ENCODE peak calls at places on chromosome 3, in ten cellular contexts. U is HFF-Myc, K is cardiac fibroblast, G is AG09319, Q is progenitor cell of endocrine pancreas, R is PC-9, B is astrocyte of the cerebellum, F is right lobe of liver, O is fibroblast of mammary gland, V is OCI-LY7. J is an unnamed sample.

GRCh38 chr3:94234177-94234788 is 171.4 kb downstream of the NSUN3 start:
- DNase-seq in U (peak), K (peak), G (no peak), Q (no peak), R (no peak), B (peak), F (no peak), O (peak), V (peak), J (peak)

GRCh38 chr3:99817047-99817436 is 620 bp upstream of the CMSS1 start:
- DNase-seq in U (no peak), K (no peak), G (no peak), Q (no peak), R (peak), B (no peak), F (no peak), O (no peak), V (no peak), J (no peak)

GRCh38 chr3:34382859-34383258 is 584.4 kb downstream of the PDCD6IP start:
- DNase-seq in U (no peak), K (no peak), G (no peak), Q (no peak), R (no peak), B (no peak), F (no peak), O (no peak), V (no peak), J (no peak)

GRCh38 chr3:173584834-173585831 is 187.6 kb downstream of the NLGN1 start:
- DNase-seq in U (peak), K (peak), G (peak), Q (peak), R (peak), B (peak), F (peak), O (peak), V (no peak), J (no peak)

GRCh38 chr3:14460342-14461005 is 58.1 kb downstream of the SLC6A6 start:
- DNase-seq in U (peak), K (peak), G (peak), Q (no peak), R (peak), B (peak), F (no peak), O (peak), V (no peak), J (peak)

GRCh38 chr3:192284443-192285072 is 442.8 kb downstream of the FGF12 start:
- DNase-seq in U (no peak), K (peak), G (no peak), Q (no peak), R (no peak), B (no peak), F (no peak), O (no peak), V (no peak), J (no peak)

GRCh38 chr3:172982731-172983364 is 158.2 kb downstream of the SPATA16 start:
- DNase-seq in U (no peak), K (peak), G (no peak), Q (no peak), R (no peak), B (no peak), F (no peak), O (no peak), V (no peak), J (no peak)

GRCh38 chr3:195906865-195907729 is 1.3 kb downstream of the TNK2 start:
- DNase-seq in U (no peak), K (no peak), G (no peak), Q (no peak), R (peak), B (no peak), F (peak), O (no peak), V (peak), J (no peak)

GRCh38 chr3:30443756-30444673 is 162.4 kb upstream of the TGFBR2 start:
- DNase-seq in U (no peak), K (peak), G (no peak), Q (no peak), R (no peak), B (no peak), F (no peak), O (peak), V (no peak), J (no peak)

GRCh38 chr3:16842710-16843270 is 42.0 kb upstream of the PLCL2 start:
- DNase-seq in U (no peak), K (no peak), G (no peak), Q (no peak), R (no peak), B (no peak), F (no peak), O (no peak), V (peak), J (no peak)

GRCh38 chr3:28502555-28502954 is 153.9 kb upstream of the AZI2 start:
- DNase-seq in U (no peak), K (no peak), G (no peak), Q (no peak), R (no peak), B (no peak), F (no peak), O (peak), V (no peak), J (no peak)

GRCh38 chr3:42120866-42121265 is 29.7 kb downstream of the TRAK1 start:
- DNase-seq in U (no peak), K (peak), G (no peak), Q (no peak), R (peak), B (no peak), F (no peak), O (no peak), V (no peak), J (no peak)

GRCh38 chr3:169850618-169851017 is 19.1 kb downstream of the LRRC31 start:
- DNase-seq in U (no peak), K (no peak), G (no peak), Q (no peak), R (no peak), B (no peak), F (no peak), O (no peak), V (no peak), J (no peak)

GRCh38 chr3:169848741-169849140 is 21.0 kb downstream of the LRRC31 start:
- DNase-seq in U (no peak), K (no peak), G (no peak), Q (no peak), R (no peak), B (no peak), F (no peak), O (no peak), V (no peak), J (no peak)

GRCh38 chr3:169846458-169847193 is 23.1 kb downstream of the LRRC31 start:
- DNase-seq in U (peak), K (peak), G (no peak), Q (no peak), R (peak), B (peak), F (no peak), O (peak), V (no peak), J (no peak)

DNA sequence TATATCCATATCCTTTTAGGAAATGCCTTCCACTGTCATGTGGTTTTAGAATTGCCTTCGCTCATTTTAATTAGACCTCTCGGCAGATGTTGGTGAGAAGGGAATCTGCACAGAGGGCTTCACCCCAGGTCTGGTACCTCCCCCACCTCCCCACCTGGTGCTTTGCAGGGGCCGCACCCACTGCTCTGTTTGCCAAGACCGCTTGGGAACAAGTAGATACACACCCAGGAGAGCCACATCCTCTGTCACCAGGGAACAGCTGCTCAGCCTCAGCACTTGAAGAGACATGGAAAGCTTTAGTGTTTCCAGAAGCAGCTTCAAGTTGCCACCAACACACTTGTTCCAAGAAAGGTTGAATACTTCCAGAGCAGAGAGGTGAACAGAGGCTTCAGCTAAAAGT is 21.8 kb downstream of the LRRC31 start:
- DNase-seq in U (no peak), K (no peak), G (no peak), Q (no peak), R (no peak), B (no peak), F (no peak), O (no peak), V (no peak), J (no peak)
- TF ChIP-seq CTCF in U (no peak), K (no peak), G (no peak), Q (no peak), R (no peak), B (no peak), F (no peak), O (no peak), V (no peak), J (no peak)

GRCh38 chr3:8421267-8421666 is 80.4 kb upstream of the LMCD1 start:
- DNase-seq in U (no peak), K (no peak), G (no peak), Q (no peak), R (no peak), B (no peak), F (no peak), O (no peak), V (peak), J (no peak)
- TF ChIP-seq CTCF in U (no peak), K (no peak), G (no peak), Q (peak), R (no peak), B (no peak), F (no peak), O (no peak), V (peak), J (peak)

GRCh38 chr3:170357176-170357919 is at the start of gene SKIL:
- DNase-seq in U (peak), K (peak), G (peak), Q (peak), R (peak), B (peak), F (peak), O (peak), V (peak), J (peak)
- TF ChIP-seq CTCF in U (no peak), K (no peak), G (no peak), Q (peak), R (no peak), B (no peak), F (no peak), O (no peak), V (no peak), J (peak)

GRCh38 chr3:55272031-55272645 is 215.0 kb downstream of the WNT5A start:
- DNase-seq in U (no peak), K (no peak), G (no peak), Q (no peak), R (no peak), B (no peak), F (no peak), O (peak), V (no peak), J (no peak)
- TF ChIP-seq CTCF in U (no peak), K (no peak), G (peak), Q (no peak), R (no peak), B (no peak), F (no peak), O (no peak), V (no peak), J (no peak)

GRCh38 chr3:139522421-139522820 is 17.1 kb downstream of the RBP1 start:
- DNase-seq in U (no peak), K (no peak), G (no peak), Q (no peak), R (no peak), B (no peak), F (no peak), O (no peak), V (no peak), J (no peak)
- TF ChIP-seq CTCF in U (no peak), K (no peak), G (no peak), Q (peak), R (no peak), B (peak), F (no peak), O (no peak), V (peak), J (no peak)

GRCh38 chr3:123318374-123318773 is 116.6 kb downstream of the SEC22A start:
- DNase-seq in U (no peak), K (no peak), G (no peak), Q (no peak), R (no peak), B (no peak), F (no peak), O (no peak), V (no peak), J (no peak)

GRCh38 chr3:123321806-123322205 is 120.1 kb downstream of the SEC22A start:
- DNase-seq in U (no peak), K (no peak), G (no peak), Q (no peak), R (no peak), B (no peak), F (peak), O (no peak), V (no peak), J (no peak)

GRCh38 chr3:123320224-123320623 is 118.5 kb downstream of the SEC22A start:
- DNase-seq in U (no peak), K (no peak), G (no peak), Q (no peak), R (no peak), B (no peak), F (no peak), O (no peak), V (no peak), J (no peak)

GRCh38 chr3:123317716-123318115 is 116.0 kb downstream of the SEC22A start:
- DNase-seq in U (no peak), K (no peak), G (no peak), Q (no peak), R (no peak), B (no peak), F (peak), O (no peak), V (no peak), J (no peak)

GRCh38 chr3:123319760-123320159 is 118.0 kb downstream of the SEC22A start:
- DNase-seq in U (no peak), K (no peak), G (no peak), Q (no peak), R (no peak), B (no peak), F (peak), O (no peak), V (no peak), J (no peak)
- TF ChIP-seq CTCF in U (no peak), K (no peak), G (no peak), Q (no peak), R (no peak), B (no peak), F (no peak), O (no peak), V (no peak), J (no peak)

GRCh38 chr3:58026598-58026997 is 18.4 kb downstream of the FLNB start:
- DNase-seq in U (no peak), K (no peak), G (no peak), Q (no peak), R (no peak), B (no peak), F (no peak), O (no peak), V (no peak), J (no peak)
- TF ChIP-seq CTCF in U (no peak), K (no peak), G (no peak), Q (no peak), R (no peak), B (no peak), F (no peak), O (no peak), V (no peak), J (no peak)

GRCh38 chr3:52791928-52792327 is 2.7 kb upstream of the ITIH3 start:
- DNase-seq in U (no peak), K (no peak), G (no peak), Q (no peak), R (no peak), B (no peak), F (no peak), O (no peak), V (no peak), J (no peak)

GRCh38 chr3:52792961-52793695 is 1.5 kb upstream of the ITIH3 start:
- DNase-seq in U (no peak), K (no peak), G (no peak), Q (no peak), R (no peak), B (no peak), F (no peak), O (peak), V (no peak), J (no peak)

GRCh38 chr3:52793702-52794611 is 639 bp upstream of the ITIH3 start:
- DNase-seq in U (no peak), K (no peak), G (no peak), Q (no peak), R (no peak), B (no peak), F (no peak), O (no peak), V (no peak), J (no peak)

GRCh38 chr3:52791396-52791795 is 3.2 kb upstream of the ITIH3 start:
- DNase-seq in U (no peak), K (no peak), G (no peak), Q (no peak), R (no peak), B (no peak), F (peak), O (no peak), V (no peak), J (no peak)

GRCh38 chr3:52792413-52792812 is 2.2 kb upstream of the ITIH3 start:
- DNase-seq in U (no peak), K (no peak), G (no peak), Q (peak), R (no peak), B (no peak), F (peak), O (no peak), V (peak), J (no peak)
- TF ChIP-seq CTCF in U (peak), K (no peak), G (no peak), Q (peak), R (no peak), B (peak), F (no peak), O (no peak), V (peak), J (peak)

DNA sequence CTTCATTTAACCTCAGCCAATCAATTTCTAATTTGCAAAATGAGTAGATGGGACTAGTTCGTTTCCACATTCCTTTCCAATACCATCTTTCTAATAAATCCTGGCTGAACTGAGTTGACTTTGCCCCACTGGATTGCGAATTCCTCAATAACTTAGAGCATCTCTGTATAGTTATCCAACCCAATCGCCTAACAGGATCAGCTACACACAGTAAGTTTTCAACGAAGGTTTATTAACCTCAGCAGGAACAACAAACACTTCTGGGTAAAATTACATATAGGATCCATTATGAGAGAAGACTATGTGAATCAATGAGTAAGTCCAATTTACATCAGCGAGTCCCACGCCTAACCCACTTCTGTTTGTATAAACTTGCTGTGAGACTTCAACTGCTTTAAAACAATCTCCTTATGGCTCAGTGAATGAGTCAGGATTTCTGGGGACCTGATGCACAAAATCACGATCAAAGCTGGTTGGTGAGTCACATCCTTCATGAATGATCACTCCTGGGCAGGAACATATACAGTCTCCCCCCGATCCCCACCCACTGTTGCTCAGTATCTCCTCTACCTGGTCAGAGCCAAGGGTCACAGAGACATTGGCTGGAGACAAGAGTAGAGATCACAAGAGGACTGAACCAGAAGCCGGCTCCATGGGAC is 142.8 kb downstream of the EDEM1 start:
- DNase-seq in U (no peak), K (peak), G (no peak), Q (no peak), R (no peak), B (no peak), F (no peak), O (peak), V (no peak), J (no peak)
- TF ChIP-seq CTCF in U (no peak), K (no peak), G (no peak), Q (no peak), R (no peak), B (no peak), F (no peak), O (no peak), V (no peak), J (no peak)